ENCODE peak calls at places on chromosomes 16 and 17, in nine cellular contexts. G is stimulated activated CD4-positive, alpha-beta T cell treated with anti-CD3 and anti-CD28 coated beads, Interleukin-12 subunit alpha, Interleukin-12 subunit beta, amount 100 ng/mL, for 4 hours; Y is aorta; X is amniotic stem cell; U is ovary; Z is Calu3; D is COR-L47; C is renal cortical epithelial cell; Q is substantia nigra. V is an unnamed sample.
A peak's percentile ranks its signal among the peaks of the same experiment; 100 is the strongest.

GRCh38 chr17:9467518-9467917 is 108.1 kb downstream of the STX8 start:
- DNase-seq in G (no peak), Y (no peak), X (no peak), U (no peak), Z (no peak), D (no peak), C (no peak), Q (no peak), V (no peak)

GRCh38 chr17:4276514-4276913 is 12.7 kb upstream of the ANKFY1 start:
- DNase-seq in G (no peak), Y (no peak), X (no peak), U (no peak), Z (no peak), D (no peak), C (peak; percentile 28), Q (no peak), V (no peak)

GRCh38 chr17:18187816-18188761 is 4.5 kb downstream of the ALKBH5 start:
- DNase-seq in G (no peak), Y (peak; percentile 82), X (peak; percentile 25), U (no peak), Z (no peak), D (no peak), C (peak; percentile 82), Q (no peak), V (no peak)

GRCh38 chr16:12096828-12097522 is 120.4 kb downstream of the SNX29 start:
- DNase-seq in G (no peak), Y (peak; percentile 50), X (no peak), U (peak; percentile 30), Z (no peak), D (no peak), C (no peak), Q (no peak), V (peak; percentile 89)

GRCh38 chr17:2120550-2121335 is 65.8 kb downstream of the HIC1 start:
- DNase-seq in G (no peak), Y (no peak), X (peak; percentile 20), U (no peak), Z (no peak), D (no peak), C (no peak), Q (no peak), V (no peak)

GRCh38 chr17:78164748-78165607 is 3.4 kb upstream of the SYNGR2 start:
- DNase-seq in G (no peak), Y (no peak), X (no peak), U (no peak), Z (no peak), D (no peak), C (no peak), Q (no peak), V (no peak)

GRCh38 chr17:30964878-30965277 is 6.0 kb upstream of the RNF135 start:
- DNase-seq in G (no peak), Y (peak; percentile 19), X (no peak), U (no peak), Z (no peak), D (no peak), C (peak; percentile 6), Q (no peak), V (no peak)

GRCh38 chr17:75319818-75320691 is 30.8 kb upstream of the SLC25A19 start:
- DNase-seq in G (no peak), Y (no peak), X (no peak), U (no peak), Z (no peak), D (no peak), C (no peak), Q (no peak), V (peak; percentile 20)

GRCh38 chr17:78529871-78530670 is 47.1 kb downstream of the DNAH17 start:
- DNase-seq in G (no peak), Y (peak; percentile 58), X (no peak), U (no peak), Z (no peak), D (peak; percentile 96), C (no peak), Q (no peak), V (no peak)

GRCh38 chr16:17459903-17460521 is 10.7 kb downstream of the XYLT1 start:
- DNase-seq in G (no peak), Y (no peak), X (no peak), U (peak; percentile 48), Z (no peak), D (no peak), C (no peak), Q (no peak), V (no peak)

GRCh38 chr17:10920511-10920910 is 82.6 kb upstream of the PIRT start:
- DNase-seq in G (no peak), Y (no peak), X (no peak), U (no peak), Z (no peak), D (no peak), C (no peak), Q (no peak), V (no peak)

GRCh38 chr17:16991349-16992009 is 19.6 kb upstream of the TNFRSF13B start:
- DNase-seq in G (peak; percentile 81), Y (peak; percentile 96), X (peak; percentile 52), U (peak; percentile 58), Z (peak; percentile 84), D (peak; percentile 37), C (peak; percentile 35), Q (peak; percentile 53), V (peak; percentile 89)

V was measured in left kidney.